ENCODE peak calls at places on chromosomes 13 and 19, in five cellular contexts. One of them, this sample, is unnamed.

GRCh38 chr13:28137556-28137955 is 789 bp upstream of the PAN3 start:
- DNase-seq in naive thymus-derived CD8-positive, alpha-beta T cell: no peak
- DNase-seq in central memory CD4-positive, alpha-beta T cell: no peak
- DNase-seq in omental fat pad: no peak
- DNase-seq in MM.1S: no peak
- DNase-seq in this sample: no peak

GRCh38 chr13:71672527-71672926 is 194.5 kb downstream of the DACH1 start:
- DNase-seq in MM.1S: no peak
- DNase-seq in central memory CD4-positive, alpha-beta T cell: no peak
- DNase-seq in naive thymus-derived CD8-positive, alpha-beta T cell: no peak
- DNase-seq in omental fat pad: no peak
- DNase-seq in this sample: no peak

GRCh38 chr19:1907563-1908363 is 2.6 kb downstream of the ADAT3 start:
- DNase-seq in omental fat pad: no peak
- DNase-seq in central memory CD4-positive, alpha-beta T cell: no peak
- DNase-seq in naive thymus-derived CD8-positive, alpha-beta T cell: no peak
- DNase-seq in MM.1S: no peak
- DNase-seq in this sample: no peak

GRCh38 chr19:5881543-5882299 is 11.4 kb upstream of the FUT5 start:
- DNase-seq in MM.1S: no peak
- DNase-seq in omental fat pad: no peak
- DNase-seq in naive thymus-derived CD8-positive, alpha-beta T cell: no peak
- DNase-seq in central memory CD4-positive, alpha-beta T cell: no peak
- DNase-seq in this sample: no peak

GRCh38 chr19:52464798-52465470 is 11.6 kb downstream of the ZNF578 start:
- DNase-seq in naive thymus-derived CD8-positive, alpha-beta T cell: no peak
- DNase-seq in central memory CD4-positive, alpha-beta T cell: no peak
- DNase-seq in omental fat pad: no peak
- DNase-seq in MM.1S: peak
- DNase-seq in this sample: no peak

GRCh38 chr13:46761866-46762265 is 35.1 kb downstream of the ESD start:
- DNase-seq in central memory CD4-positive, alpha-beta T cell: no peak
- DNase-seq in MM.1S: no peak
- DNase-seq in omental fat pad: no peak
- DNase-seq in naive thymus-derived CD8-positive, alpha-beta T cell: no peak
- DNase-seq in this sample: no peak

GRCh38 chr19:41431426-41432386 is 4.5 kb upstream of the B3GNT8 start:
- DNase-seq in omental fat pad: no peak
- DNase-seq in MM.1S: no peak
- DNase-seq in central memory CD4-positive, alpha-beta T cell: peak
- DNase-seq in naive thymus-derived CD8-positive, alpha-beta T cell: no peak
- DNase-seq in this sample: no peak

GRCh38 chr13:24027494-24027893 is 130.2 kb upstream of the C1QTNF9B start:
- DNase-seq in naive thymus-derived CD8-positive, alpha-beta T cell: no peak
- DNase-seq in omental fat pad: no peak
- DNase-seq in central memory CD4-positive, alpha-beta T cell: no peak
- DNase-seq in MM.1S: no peak
- DNase-seq in this sample: no peak

GRCh38 chr19:53581871-53582279 is 43.9 kb downstream of the ZNF331 start:
- DNase-seq in central memory CD4-positive, alpha-beta T cell: no peak
- DNase-seq in omental fat pad: no peak
- DNase-seq in naive thymus-derived CD8-positive, alpha-beta T cell: no peak
- DNase-seq in MM.1S: no peak
- DNase-seq in this sample: no peak

GRCh38 chr13:26585136-26585535 is 27.7 kb downstream of the WASF3 start:
- DNase-seq in MM.1S: no peak
- DNase-seq in naive thymus-derived CD8-positive, alpha-beta T cell: no peak
- DNase-seq in omental fat pad: no peak
- DNase-seq in central memory CD4-positive, alpha-beta T cell: no peak
- DNase-seq in this sample: no peak

GRCh38 chr13:109205315-109205714 is 575.9 kb downstream of the MYO16 start:
- DNase-seq in MM.1S: no peak
- DNase-seq in central memory CD4-positive, alpha-beta T cell: no peak
- DNase-seq in omental fat pad: no peak
- DNase-seq in naive thymus-derived CD8-positive, alpha-beta T cell: no peak
- DNase-seq in this sample: no peak